ENCODE peak calls at places on chromosomes 13 and 19, in six cellular contexts. One of them, this sample, is unnamed.
A peak's percentile ranks its signal among the peaks of the same experiment; 100 is the strongest.

GRCh38 chr19:1651061-1651547 is 1.3 kb downstream of the TCF3 start:
- DNase-seq in gastrocnemius medialis: no peak
- DNase-seq in ascending aorta: no peak
- DNase-seq in IMR-90: peak; percentile 16
- DNase-seq in SJSA1: no peak
- DNase-seq in breast epithelium: no peak
- DNase-seq in this sample: no peak

GRCh38 chr19:35162471-35163326 is 8.2 kb downstream of the FXYD5 start:
- DNase-seq in gastrocnemius medialis: no peak
- DNase-seq in ascending aorta: no peak
- DNase-seq in IMR-90: no peak
- DNase-seq in SJSA1: no peak
- DNase-seq in breast epithelium: no peak
- DNase-seq in this sample: peak; percentile 95

GRCh38 chr13:107730835-107731234 is 484.5 kb downstream of the LIG4 start:
- DNase-seq in gastrocnemius medialis: no peak
- DNase-seq in ascending aorta: no peak
- DNase-seq in IMR-90: peak; percentile 67
- DNase-seq in SJSA1: no peak
- DNase-seq in breast epithelium: no peak
- DNase-seq in this sample: no peak

GRCh38 chr19:33408538-33408937 is 35.0 kb downstream of the CEBPG start:
- DNase-seq in gastrocnemius medialis: no peak
- DNase-seq in ascending aorta: no peak
- DNase-seq in IMR-90: no peak
- DNase-seq in SJSA1: no peak
- DNase-seq in breast epithelium: no peak
- DNase-seq in this sample: no peak

GRCh38 chr19:45071969-45072790 is 4.1 kb downstream of the ZNF296 start:
- DNase-seq in gastrocnemius medialis: no peak
- DNase-seq in ascending aorta: no peak
- DNase-seq in IMR-90: no peak
- DNase-seq in SJSA1: no peak
- DNase-seq in breast epithelium: peak; percentile 67
- DNase-seq in this sample: no peak

GRCh38 chr13:110302986-110303385 is 4.0 kb downstream of the COL4A1 start:
- DNase-seq in gastrocnemius medialis: no peak
- DNase-seq in ascending aorta: no peak
- DNase-seq in IMR-90: no peak
- DNase-seq in SJSA1: peak; percentile 29
- DNase-seq in breast epithelium: no peak
- DNase-seq in this sample: no peak

GRCh38 chr19:35299523-35300339 is 7.8 kb downstream of the MAG start:
- DNase-seq in gastrocnemius medialis: no peak
- DNase-seq in ascending aorta: no peak
- DNase-seq in IMR-90: no peak
- DNase-seq in SJSA1: no peak
- DNase-seq in breast epithelium: no peak
- DNase-seq in this sample: no peak

GRCh38 chr13:111575276-111575675 is 254.8 kb downstream of the TEX29 start:
- DNase-seq in gastrocnemius medialis: no peak
- DNase-seq in ascending aorta: no peak
- DNase-seq in IMR-90: no peak
- DNase-seq in SJSA1: no peak
- DNase-seq in breast epithelium: no peak
- DNase-seq in this sample: no peak

GRCh38 chr19:34502582-34503545 is 21.3 kb downstream of the WTIP start:
- DNase-seq in gastrocnemius medialis: no peak
- DNase-seq in ascending aorta: peak; percentile 65
- DNase-seq in IMR-90: peak; percentile 33
- DNase-seq in SJSA1: peak; percentile 35
- DNase-seq in breast epithelium: no peak
- DNase-seq in this sample: no peak

GRCh38 chr13:31476266-31476665 is 263.1 kb upstream of the RXFP2 start:
- DNase-seq in gastrocnemius medialis: no peak
- DNase-seq in ascending aorta: no peak
- DNase-seq in IMR-90: peak; percentile 85
- DNase-seq in SJSA1: no peak
- DNase-seq in breast epithelium: no peak
- DNase-seq in this sample: no peak

GRCh38 chr19:48900477-48901452 is 653 bp downstream of the NUCB1 start:
- DNase-seq in gastrocnemius medialis: no peak
- DNase-seq in ascending aorta: no peak
- DNase-seq in IMR-90: peak; percentile 35
- DNase-seq in SJSA1: no peak
- DNase-seq in breast epithelium: no peak
- DNase-seq in this sample: no peak

GRCh38 chr13:43804461-43805070 is 17.8 kb upstream of the ENOX1 start:
- DNase-seq in gastrocnemius medialis: no peak
- DNase-seq in ascending aorta: no peak
- DNase-seq in IMR-90: peak; percentile 78
- DNase-seq in SJSA1: no peak
- DNase-seq in breast epithelium: no peak
- DNase-seq in this sample: no peak

DNA sequence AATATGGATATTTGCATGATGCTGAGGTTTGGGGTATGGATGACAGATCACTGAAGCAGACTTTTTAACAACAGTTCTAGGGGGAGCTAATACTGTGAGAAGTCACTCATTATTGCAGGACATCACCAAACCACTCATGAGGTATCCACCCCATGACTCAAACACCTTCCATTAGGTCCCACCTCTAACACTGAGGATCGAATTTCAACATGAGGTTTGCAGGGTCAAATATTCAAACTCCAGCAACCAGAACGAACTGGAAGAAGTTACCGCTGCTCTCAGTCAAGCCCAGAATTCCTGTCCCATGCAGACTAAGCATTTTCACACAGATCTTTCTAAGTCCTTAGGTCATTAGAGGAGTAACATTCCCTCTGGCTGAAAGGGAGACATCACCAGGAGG is 758.9 kb downstream of the UQCRFS1 start:
- DNase-seq in gastrocnemius medialis: no peak
- DNase-seq in ascending aorta: no peak
- DNase-seq in IMR-90: no peak
- DNase-seq in SJSA1: no peak
- DNase-seq in breast epithelium: no peak
- DNase-seq in this sample: no peak
- H3K27ac ChIP-seq in gastrocnemius medialis: no peak overlapping the region
- H3K27ac ChIP-seq in ascending aorta: no peak overlapping the region
- H3K27ac ChIP-seq in IMR-90: no peak overlapping the region
- H3K27ac ChIP-seq in SJSA1: no peak overlapping the region
- H3K27ac ChIP-seq in breast epithelium: no peak overlapping the region
- H3K27ac ChIP-seq in this sample: no peak overlapping the region

DNA sequence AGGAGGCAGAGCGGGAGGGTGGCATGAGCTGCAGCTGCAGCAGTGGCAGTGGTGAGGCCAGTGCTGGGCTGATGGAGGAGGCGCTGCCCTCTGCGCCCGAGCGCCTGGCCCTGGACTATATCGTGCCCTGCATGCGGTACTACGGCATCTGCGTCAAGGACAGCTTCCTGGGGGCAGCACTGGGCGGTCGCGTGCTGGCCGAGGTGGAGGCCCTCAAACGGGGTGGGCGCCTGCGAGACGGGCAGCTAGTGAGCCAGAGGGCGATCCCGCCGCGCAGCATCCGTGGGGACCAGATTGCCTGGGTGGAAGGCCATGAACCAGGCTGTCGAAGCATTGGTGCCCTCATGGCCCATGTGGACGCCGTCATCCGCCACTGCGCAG is 2.0 kb downstream of the EGLN2 start:
- DNase-seq in gastrocnemius medialis: no peak
- DNase-seq in ascending aorta: no peak
- DNase-seq in IMR-90: no peak
- DNase-seq in SJSA1: no peak
- DNase-seq in breast epithelium: no peak
- DNase-seq in this sample: no peak
- H3K4me1 ChIP-seq in gastrocnemius medialis: peaks cover 62% of the 10 kb centered on the region
- H3K4me1 ChIP-seq in ascending aorta: peaks cover 40% of the 10 kb centered on the region
- H3K4me1 ChIP-seq in IMR-90: peaks cover 36% of the 10 kb centered on the region
- H3K4me1 ChIP-seq in SJSA1: peaks cover 31% of the 10 kb centered on the region
- H3K4me1 ChIP-seq in breast epithelium: peaks cover 54% of the 10 kb centered on the region
- H3K4me1 ChIP-seq in this sample: peaks cover 55% of the 10 kb centered on the region

GRCh38 chr13:112715715-112716460 is 26.1 kb downstream of the ATP11A start:
- DNase-seq in gastrocnemius medialis: no peak
- DNase-seq in ascending aorta: no peak
- DNase-seq in IMR-90: no peak
- DNase-seq in SJSA1: no peak
- DNase-seq in breast epithelium: no peak
- DNase-seq in this sample: no peak
- H3K27ac ChIP-seq in gastrocnemius medialis: no peak overlapping the region
- H3K27ac ChIP-seq in ascending aorta: no peak overlapping the region
- H3K27ac ChIP-seq in IMR-90: no peak overlapping the region
- H3K27ac ChIP-seq in SJSA1: no peak overlapping the region
- H3K27ac ChIP-seq in breast epithelium: no peak overlapping the region
- H3K27ac ChIP-seq in this sample: no peak overlapping the region

GRCh38 chr13:113853518-113854237 is 10.2 kb downstream of the GAS6 start:
- DNase-seq in gastrocnemius medialis: peak; percentile 9
- DNase-seq in ascending aorta: no peak
- DNase-seq in IMR-90: peak; percentile 44
- DNase-seq in SJSA1: peak; percentile 27
- DNase-seq in breast epithelium: peak; percentile 47
- DNase-seq in this sample: no peak
- H3K4me1 ChIP-seq in gastrocnemius medialis: peaks cover 59% of the 10 kb centered on the region
- H3K4me1 ChIP-seq in ascending aorta: peaks cover 29% of the 10 kb centered on the region
- H3K4me1 ChIP-seq in IMR-90: peaks cover 56% of the 10 kb centered on the region
- H3K4me1 ChIP-seq in SJSA1: peaks cover 17% of the 10 kb centered on the region
- H3K4me1 ChIP-seq in breast epithelium: peaks cover 12% of the 10 kb centered on the region
- H3K4me1 ChIP-seq in this sample: peaks cover 60% of the 10 kb centered on the region

GRCh38 chr13:20700288-20700687 is 3.2 kb upstream of the IL17D start:
- DNase-seq in gastrocnemius medialis: no peak
- DNase-seq in ascending aorta: no peak
- DNase-seq in IMR-90: peak; percentile 49
- DNase-seq in SJSA1: no peak
- DNase-seq in breast epithelium: no peak
- DNase-seq in this sample: no peak

GRCh38 chr13:20702530-20702929 is 969 bp upstream of the IL17D start:
- DNase-seq in gastrocnemius medialis: no peak
- DNase-seq in ascending aorta: no peak
- DNase-seq in IMR-90: peak; percentile 28
- DNase-seq in SJSA1: no peak
- DNase-seq in breast epithelium: no peak
- DNase-seq in this sample: no peak

GRCh38 chr13:20703785-20704458 is 423 bp downstream of the IL17D start:
- DNase-seq in gastrocnemius medialis: peak; percentile 65
- DNase-seq in ascending aorta: peak; percentile 84
- DNase-seq in IMR-90: peak; percentile 82
- DNase-seq in SJSA1: peak; percentile 72
- DNase-seq in breast epithelium: peak; percentile 69
- DNase-seq in this sample: peak; percentile 15

GRCh38 chr13:20704459-20705069 is 1.1 kb downstream of the IL17D start:
- DNase-seq in gastrocnemius medialis: no peak
- DNase-seq in ascending aorta: no peak
- DNase-seq in IMR-90: no peak
- DNase-seq in SJSA1: no peak
- DNase-seq in breast epithelium: no peak
- DNase-seq in this sample: no peak

DNA sequence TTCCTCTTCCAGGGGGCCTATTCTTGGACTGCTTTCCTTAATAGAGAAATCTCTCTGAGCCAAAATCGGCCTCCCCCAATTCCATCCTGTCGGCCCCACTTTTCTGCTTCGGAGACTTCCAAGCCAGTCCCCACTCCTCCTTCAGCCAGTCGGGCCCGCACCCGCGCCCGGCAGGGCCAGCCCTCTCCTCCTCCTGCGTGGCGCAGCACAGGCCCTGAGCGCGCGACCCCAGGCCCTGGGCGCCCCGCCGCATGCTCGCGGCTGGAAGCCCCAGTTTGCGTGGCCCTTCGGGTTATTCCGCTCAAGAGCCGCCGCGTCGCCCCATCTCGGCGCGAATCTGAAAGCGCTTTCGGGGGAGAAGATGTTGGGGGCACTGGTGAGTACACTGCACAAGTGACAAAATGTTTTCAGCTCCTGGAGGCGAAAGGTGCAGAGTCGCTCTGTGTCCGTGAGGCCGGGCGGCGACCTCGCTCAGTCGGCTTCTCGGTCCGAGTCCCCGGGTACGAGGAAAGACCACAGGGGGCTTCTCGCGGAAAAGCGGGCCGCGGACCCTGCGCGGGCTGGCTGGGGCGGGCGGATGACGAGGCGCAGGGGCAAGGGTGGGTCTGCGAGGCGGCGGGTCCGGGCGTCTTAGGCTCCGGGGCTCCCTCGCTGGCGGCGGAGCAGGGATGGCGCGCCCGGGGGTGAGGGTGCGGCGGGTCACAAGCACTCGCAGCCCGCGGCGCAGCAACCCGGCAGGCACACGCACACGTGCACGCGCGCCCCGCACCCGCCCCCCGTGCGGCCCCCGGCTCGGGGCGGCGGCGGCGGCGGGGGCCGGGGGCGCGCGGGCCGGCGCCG is at the start of gene IL17D:
- DNase-seq in gastrocnemius medialis: no peak
- DNase-seq in ascending aorta: no peak
- DNase-seq in IMR-90: no peak
- DNase-seq in SJSA1: no peak
- DNase-seq in breast epithelium: no peak
- DNase-seq in this sample: no peak
- H3K27ac ChIP-seq in gastrocnemius medialis: peak within 1 kb of the TSS; percentile 77
- H3K27ac ChIP-seq in ascending aorta: peak within 1 kb of the TSS; percentile 67
- H3K27ac ChIP-seq in IMR-90: peak within 1 kb of the TSS; percentile 42
- H3K27ac ChIP-seq in SJSA1: no peak within 1 kb of the TSS
- H3K27ac ChIP-seq in breast epithelium: peak within 1 kb of the TSS; percentile 36
- H3K27ac ChIP-seq in this sample: no peak within 1 kb of the TSS

This sample was measured in keratinocyte.